ENCODE peak calls at places on chromosomes 16 and 17, in six cellular contexts. N is AG10803, U is mesothelial cell of epicardium, J is fibroblast of villous mesenchyme, Y is heart right ventricle, R is tibial artery. M is an unnamed sample.

GRCh38 chr17:62064029-62064790 is 868 bp downstream of the MED13 start:
- DNase-seq in R (no peak), J (peak), Y (no peak), N (peak), U (no peak), M (no peak)

GRCh38 chr17:82960419-82961271 is 118.8 kb upstream of the METRNL start:
- DNase-seq in N (no peak), R (peak), U (no peak), J (no peak), Y (no peak), M (no peak)

GRCh38 chr16:21156767-21157467 is 1.6 kb upstream of the LDAF1 start:
- DNase-seq in U (no peak), Y (no peak), R (no peak), N (peak), J (peak), M (peak)

GRCh38 chr16:66486199-66486772 is 59.2 kb downstream of the BEAN1 start:
- DNase-seq in U (no peak), R (peak), Y (no peak), J (no peak), N (no peak), M (no peak)

GRCh38 chr17:42341568-42341967 is 46.7 kb downstream of the STAT3 start:
- DNase-seq in Y (no peak), R (no peak), J (no peak), N (no peak), U (no peak), M (no peak)

GRCh38 chr17:50785942-50786570 is 18.7 kb upstream of the ANKRD40CL start:
- DNase-seq in J (peak), Y (no peak), U (no peak), N (peak), R (no peak), M (no peak)

GRCh38 chr17:43671075-43671692 is 9.5 kb upstream of the MEOX1 start:
- DNase-seq in U (no peak), R (no peak), N (peak), J (peak), Y (no peak), M (no peak)

GRCh38 chr17:80109713-80110446 is 8.5 kb downstream of the GAA start:
- DNase-seq in J (no peak), Y (no peak), N (no peak), U (no peak), R (peak), M (no peak)

GRCh38 chr16:86722970-86723369 is 144.6 kb downstream of the FOXL1 start:
- DNase-seq in J (peak), N (peak), U (no peak), R (no peak), Y (no peak), M (no peak)

GRCh38 chr17:4229627-4230026 is 34.2 kb downstream of the ANKFY1 start:
- DNase-seq in R (peak), N (peak), Y (peak), J (peak), U (no peak), M (no peak)

GRCh38 chr16:86772671-86773338 is 194.5 kb downstream of the FOXL1 start:
- DNase-seq in R (peak), N (peak), U (no peak), Y (no peak), J (no peak), M (no peak)

GRCh38 chr17:76537288-76537577 is 276 bp downstream of the CYGB start:
- DNase-seq in J (peak), U (no peak), R (no peak), Y (peak), N (peak), M (peak)

GRCh38 chr17:42519546-42520444 is 16.2 kb upstream of the NAGLU start:
- DNase-seq in Y (peak), N (peak), U (peak), J (peak), R (peak), M (no peak)

GRCh38 chr17:81419333-81419885 is 24.2 kb downstream of the BAHCC1 start:
- DNase-seq in N (peak), U (peak), Y (peak), J (peak), R (peak), M (no peak)

GRCh38 chr17:80248001-80248893 is 12.4 kb upstream of the RNF213 start:
- DNase-seq in R (no peak), N (no peak), J (no peak), Y (no peak), U (no peak), M (no peak)

GRCh38 chr16:48499822-48500440 is 110.0 kb downstream of the N4BP1 start:
- DNase-seq in Y (no peak), U (no peak), N (peak), R (peak), J (peak), M (no peak)

GRCh38 chr16:12903325-12904040 is 2.1 kb downstream of the SHISA9 start:
- DNase-seq in Y (no peak), U (no peak), J (no peak), R (no peak), N (no peak), M (no peak)

GRCh38 chr16:69320731-69321073 is 9.6 kb downstream of the VPS4A start:
- DNase-seq in R (no peak), Y (no peak), U (no peak), N (no peak), J (no peak), M (no peak)

GRCh38 chr16:1428511-1428910 is 2.4 kb upstream of the PERCC1 start:
- DNase-seq in Y (peak), N (no peak), R (no peak), U (no peak), J (no peak), M (no peak)

GRCh38 chr16:77211880-77212735 is 12.9 kb downstream of the SYCE1L start:
- DNase-seq in U (peak), Y (peak), R (no peak), N (no peak), J (peak), M (peak)

GRCh38 chr16:9012848-9013507 is 49.3 kb upstream of the USP7 start:
- DNase-seq in R (no peak), U (no peak), J (no peak), N (no peak), Y (peak), M (peak)

GRCh38 chr17:76550712-76551615 is 11.1 kb downstream of the PRCD start:
- DNase-seq in R (no peak), N (peak), Y (no peak), U (no peak), J (peak), M (no peak)

GRCh38 chr16:71626018-71626857 is at the start of gene MARVELD3:
- DNase-seq in J (no peak), U (peak), Y (peak), R (peak), N (no peak), M (no peak)

GRCh38 chr17:60941028-60941427 is 263.4 kb downstream of the BCAS3 start:
- DNase-seq in N (peak), R (peak), J (peak), U (no peak), Y (no peak), M (no peak)

GRCh38 chr16:55265926-55266325 is 58.1 kb upstream of the IRX6 start:
- DNase-seq in N (no peak), J (no peak), R (no peak), Y (no peak), U (no peak), M (no peak)

GRCh38 chr16:35492225-35492624 is 2032.8 kb downstream of the TP53TG3F start:
- DNase-seq in J (no peak), N (no peak), Y (no peak), R (no peak), U (no peak), M (no peak)

GRCh38 chr17:79038545-79039135 is 14.7 kb downstream of the C1QTNF1 start:
- DNase-seq in Y (no peak), N (peak), R (peak), U (no peak), J (peak), M (no peak)

GRCh38 chr17:80362428-80363119 is 52.4 kb upstream of the ENDOV start:
- DNase-seq in R (peak), Y (no peak), N (peak), J (peak), U (no peak), M (no peak)

GRCh38 chr17:80030730-80031410 is 4.8 kb downstream of the TBC1D16 start:
- DNase-seq in N (no peak), U (no peak), R (no peak), J (no peak), Y (no peak), M (peak)

GRCh38 chr16:63655846-63656245 is 1466.0 kb downstream of the CDH11 start:
- DNase-seq in R (no peak), N (no peak), Y (no peak), J (no peak), U (no peak), M (no peak)

GRCh38 chr16:4533490-4533889 is 5.1 kb downstream of the CDIP1 start:
- DNase-seq in Y (no peak), N (no peak), U (no peak), J (no peak), R (no peak), M (no peak)

GRCh38 chr16:9107025-9107970 is 15.9 kb downstream of the HAPSTR1 start:
- DNase-seq in U (no peak), Y (no peak), J (peak), N (peak), R (no peak), M (no peak)

GRCh38 chr17:34226011-34226410 is 29.1 kb upstream of the CCL2 start:
- DNase-seq in Y (no peak), R (no peak), U (no peak), J (no peak), N (peak), M (no peak)

GRCh38 chr17:47728214-47728877 is 4.7 kb upstream of the TBX21 start:
- DNase-seq in J (no peak), R (no peak), Y (no peak), N (no peak), U (no peak), M (no peak)

GRCh38 chr17:44397479-44398440 is 8.3 kb upstream of the ITGA2B start:
- DNase-seq in N (no peak), U (no peak), Y (no peak), R (no peak), J (no peak), M (no peak)

DNA sequence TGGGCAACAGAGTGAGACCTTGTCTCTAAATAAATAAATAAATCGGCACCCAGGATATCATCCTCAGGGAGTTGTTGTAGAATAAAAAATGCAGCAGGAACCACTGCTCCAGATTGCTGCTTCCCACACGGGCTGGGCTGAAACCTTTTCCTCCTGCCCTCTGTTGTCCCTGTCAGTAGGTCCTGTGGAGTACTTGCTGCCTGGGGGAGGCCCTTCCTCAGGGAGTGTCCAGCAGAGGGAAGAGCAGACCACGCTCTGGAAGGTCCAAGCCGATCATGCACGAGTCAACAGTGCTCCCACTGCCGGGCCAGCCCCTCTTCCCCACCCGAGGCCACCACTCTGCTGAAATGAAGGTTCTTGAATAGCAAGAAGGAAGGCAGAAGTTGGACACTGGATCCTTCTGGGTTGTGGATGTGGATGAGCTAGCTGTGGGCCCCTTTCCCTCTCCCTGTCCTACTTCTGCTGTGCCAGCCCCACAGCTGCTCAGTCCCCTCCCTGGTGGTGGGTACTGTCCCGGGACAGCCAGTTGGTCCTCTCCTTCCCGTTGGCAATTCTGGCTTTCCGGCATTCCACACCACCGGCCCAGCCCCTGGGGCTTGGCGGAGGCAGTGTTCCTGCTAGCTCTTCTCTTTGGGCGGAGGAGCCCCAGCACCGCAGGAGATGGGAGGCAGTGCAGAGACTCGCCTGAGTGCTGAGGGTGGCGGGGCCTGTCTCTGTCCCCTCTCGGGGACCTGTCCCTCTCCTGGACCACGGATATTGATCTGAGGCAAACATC is 10.8 kb downstream of the CDK5R1 start:
- DNase-seq in J (no peak), N (no peak), Y (no peak), U (no peak), R (no peak), M (no peak)
- TF ChIP-seq CTCF in J (no peak), N (peak), Y (no peak), U (no peak), R (no peak), M (no peak)

GRCh38 chr16:78478267-78478821 is 378.9 kb downstream of the WWOX start:
- DNase-seq in Y (no peak), R (no peak), U (no peak), J (no peak), N (no peak), M (no peak)
- TF ChIP-seq CTCF in Y (peak), R (peak), U (no peak), J (peak), N (peak), M (no peak)

GRCh38 chr16:73747328-73747727 is 549.3 kb upstream of the PSMD7 start:
- DNase-seq in U (no peak), Y (no peak), N (no peak), R (no peak), J (no peak), M (no peak)

GRCh38 chr16:73753931-73754330 is 542.7 kb upstream of the PSMD7 start:
- DNase-seq in J (no peak), N (no peak), Y (no peak), U (no peak), R (no peak), M (no peak)

GRCh38 chr16:73746554-73746953 is 550.1 kb upstream of the PSMD7 start:
- DNase-seq in R (no peak), U (no peak), N (no peak), J (no peak), Y (no peak), M (no peak)

DNA sequence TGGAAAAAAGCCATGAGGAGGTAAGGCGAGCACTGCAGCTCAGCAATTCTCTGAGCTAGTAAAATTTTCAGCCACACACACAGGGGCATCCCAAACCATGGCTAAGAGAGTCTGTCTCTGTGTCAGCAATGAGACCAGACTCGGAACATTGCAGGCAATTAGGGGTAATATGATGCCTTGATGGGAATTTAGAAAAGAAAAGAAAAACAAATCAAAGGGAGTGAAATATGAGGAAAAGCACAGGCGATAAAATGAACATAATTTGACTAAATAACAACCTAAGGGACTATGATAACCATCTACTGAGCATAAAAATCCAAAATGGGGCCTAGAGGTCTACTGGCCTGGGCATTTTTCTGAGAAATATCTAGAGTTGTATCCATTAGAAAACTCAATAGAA is 546.0 kb upstream of the PSMD7 start:
- DNase-seq in N (no peak), R (no peak), J (no peak), Y (no peak), U (no peak), M (no peak)
- TF ChIP-seq CTCF in N (no peak), R (no peak), J (no peak), Y (no peak), U (no peak), M (no peak)

DNA sequence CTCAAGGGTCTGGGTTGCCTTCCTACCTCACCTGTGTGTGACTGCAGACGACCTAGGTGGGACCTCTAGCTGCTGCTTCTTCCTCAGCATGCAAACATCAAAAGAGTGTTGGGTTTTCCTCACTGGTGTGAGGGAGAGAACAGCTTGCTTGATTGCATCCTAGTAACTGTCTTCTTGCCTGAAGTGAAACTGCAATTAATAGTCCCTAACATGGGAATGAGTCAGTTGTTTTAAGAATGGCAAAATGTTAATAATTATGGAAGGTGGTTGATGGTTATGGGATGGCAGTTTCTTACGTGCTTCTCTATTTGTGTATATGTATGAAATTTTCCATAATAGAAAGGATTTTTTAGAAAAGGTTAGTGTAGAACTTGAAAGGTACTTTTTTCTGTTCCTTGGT is 5.9 kb downstream of the POLR2C start:
- DNase-seq in J (no peak), Y (no peak), R (no peak), N (no peak), U (no peak), M (no peak)
- TF ChIP-seq CTCF in J (no peak), Y (no peak), R (no peak), N (no peak), U (no peak), M (no peak)

DNA sequence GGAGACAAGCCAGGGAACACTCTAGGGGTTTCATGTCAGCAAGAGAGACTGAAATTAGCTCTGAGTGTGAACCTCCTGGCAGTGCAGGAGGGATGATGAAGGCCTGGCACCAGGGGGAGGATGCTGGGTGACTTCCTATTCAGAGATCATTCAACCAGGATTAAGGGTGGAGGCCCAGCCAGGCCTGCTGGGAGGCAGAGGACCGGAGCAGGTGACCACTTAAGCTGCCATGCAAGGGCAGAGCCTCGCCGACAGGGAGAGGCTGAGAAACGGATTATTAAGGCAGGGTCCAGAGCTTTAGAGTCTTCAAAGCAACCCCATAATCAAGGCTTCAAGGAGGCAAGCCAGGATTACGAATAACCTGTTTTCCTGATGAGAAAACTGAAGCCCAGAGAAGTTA is 10.6 kb upstream of the SRCIN1 start:
- DNase-seq in J (no peak), U (no peak), Y (no peak), N (no peak), R (peak), M (peak)
- TF ChIP-seq CTCF in J (no peak), U (no peak), Y (no peak), N (no peak), R (no peak), M (no peak)

DNA sequence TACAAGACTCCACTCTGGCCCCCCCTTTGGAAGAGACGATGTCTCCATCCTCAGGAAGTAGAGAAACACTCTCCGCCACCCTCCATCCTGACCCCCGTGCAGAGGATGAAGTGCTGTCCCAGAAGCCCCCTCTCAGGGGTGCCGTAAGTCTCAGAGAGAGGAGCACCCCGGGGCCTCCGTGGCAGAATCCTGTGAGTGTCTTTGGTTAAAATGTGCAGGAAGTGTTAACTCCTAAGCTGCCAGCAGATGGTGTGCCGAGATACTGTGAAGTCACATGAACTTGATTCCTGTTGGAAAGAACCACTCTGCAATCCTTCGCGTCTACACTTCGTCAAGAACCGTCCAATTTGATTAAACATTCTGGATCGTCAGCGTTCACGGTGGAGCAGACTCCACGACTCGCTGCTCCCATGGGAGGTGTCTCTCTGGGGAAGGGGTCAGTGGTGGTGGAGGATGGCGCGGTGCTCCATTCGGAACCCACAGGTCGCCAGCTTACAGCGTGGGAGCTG is 5.6 kb downstream of the BANP start:
- DNase-seq in Y (no peak), R (no peak), U (no peak), N (peak), J (peak), M (no peak)
- TF ChIP-seq CTCF in Y (no peak), R (no peak), U (peak), N (peak), J (peak), M (peak)

M was measured in D721Med.